ENCODE peak calls at places on chromosomes 7 and 10, in eight cellular contexts. One of them, this sample, is unnamed.

GRCh38 chr10:104104926-104105325 is 17.0 kb upstream of the SFR1 start:
- DNase-seq in SJSA1: no peak
- DNase-seq in neural progenitor cell: no peak
- DNase-seq in mammary epithelial cell: peak
- DNase-seq in left ventricle myocardium inferior: no peak
- DNase-seq in SK-N-SH: no peak
- DNase-seq in GM23338: no peak
- DNase-seq in CD8-positive, alpha-beta T cell: no peak
- DNase-seq in this sample: no peak

GRCh38 chr7:138345567-138345966 is 114.5 kb upstream of the TRIM24 start:
- DNase-seq in SJSA1: no peak
- DNase-seq in CD8-positive, alpha-beta T cell: no peak
- DNase-seq in SK-N-SH: no peak
- DNase-seq in mammary epithelial cell: no peak
- DNase-seq in GM23338: no peak
- DNase-seq in neural progenitor cell: no peak
- DNase-seq in left ventricle myocardium inferior: no peak
- DNase-seq in this sample: no peak

GRCh38 chr7:47744883-47745282 is 163.0 kb upstream of the TNS3 start:
- DNase-seq in SK-N-SH: no peak
- DNase-seq in left ventricle myocardium inferior: no peak
- DNase-seq in SJSA1: no peak
- DNase-seq in GM23338: no peak
- DNase-seq in neural progenitor cell: no peak
- DNase-seq in mammary epithelial cell: no peak
- DNase-seq in CD8-positive, alpha-beta T cell: no peak
- DNase-seq in this sample: no peak

GRCh38 chr10:16472828-16473227 is 36.0 kb downstream of the PTER start:
- DNase-seq in GM23338: no peak
- DNase-seq in SJSA1: no peak
- DNase-seq in mammary epithelial cell: no peak
- DNase-seq in SK-N-SH: no peak
- DNase-seq in CD8-positive, alpha-beta T cell: no peak
- DNase-seq in neural progenitor cell: no peak
- DNase-seq in left ventricle myocardium inferior: no peak
- DNase-seq in this sample: no peak

GRCh38 chr10:3485287-3485686 is 299.7 kb downstream of the KLF6 start:
- DNase-seq in neural progenitor cell: no peak
- DNase-seq in GM23338: no peak
- DNase-seq in SK-N-SH: no peak
- DNase-seq in left ventricle myocardium inferior: no peak
- DNase-seq in mammary epithelial cell: no peak
- DNase-seq in SJSA1: no peak
- DNase-seq in CD8-positive, alpha-beta T cell: no peak
- DNase-seq in this sample: no peak

GRCh38 chr10:126373982-126374381 is 14.3 kb downstream of the ADAM12 start:
- DNase-seq in SK-N-SH: no peak
- DNase-seq in SJSA1: no peak
- DNase-seq in left ventricle myocardium inferior: no peak
- DNase-seq in GM23338: no peak
- DNase-seq in CD8-positive, alpha-beta T cell: no peak
- DNase-seq in mammary epithelial cell: no peak
- DNase-seq in neural progenitor cell: no peak
- DNase-seq in this sample: no peak

GRCh38 chr10:131902211-131902610 is 1.4 kb downstream of the PPP2R2D start:
- DNase-seq in mammary epithelial cell: no peak
- DNase-seq in SJSA1: no peak
- DNase-seq in SK-N-SH: no peak
- DNase-seq in GM23338: no peak
- DNase-seq in neural progenitor cell: no peak
- DNase-seq in CD8-positive, alpha-beta T cell: no peak
- DNase-seq in left ventricle myocardium inferior: no peak
- DNase-seq in this sample: no peak

GRCh38 chr7:33710608-33711007 is 194.7 kb upstream of the BMPER start:
- DNase-seq in SK-N-SH: no peak
- DNase-seq in SJSA1: no peak
- DNase-seq in neural progenitor cell: no peak
- DNase-seq in CD8-positive, alpha-beta T cell: no peak
- DNase-seq in left ventricle myocardium inferior: no peak
- DNase-seq in mammary epithelial cell: peak
- DNase-seq in GM23338: no peak
- DNase-seq in this sample: no peak

GRCh38 chr7:24668922-24669635 is 88.2 kb downstream of the GSDME start:
- DNase-seq in SJSA1: peak
- DNase-seq in neural progenitor cell: no peak
- DNase-seq in GM23338: no peak
- DNase-seq in left ventricle myocardium inferior: no peak
- DNase-seq in mammary epithelial cell: peak
- DNase-seq in SK-N-SH: no peak
- DNase-seq in CD8-positive, alpha-beta T cell: no peak
- DNase-seq in this sample: peak

GRCh38 chr10:70296406-70296899 is 12.6 kb upstream of the NPFFR1 start:
- DNase-seq in SK-N-SH: peak
- DNase-seq in mammary epithelial cell: peak
- DNase-seq in CD8-positive, alpha-beta T cell: no peak
- DNase-seq in GM23338: no peak
- DNase-seq in SJSA1: peak
- DNase-seq in neural progenitor cell: no peak
- DNase-seq in left ventricle myocardium inferior: peak
- DNase-seq in this sample: peak

GRCh38 chr7:107130487-107131220 is 38.1 kb upstream of the HBP1 start:
- DNase-seq in SJSA1: no peak
- DNase-seq in CD8-positive, alpha-beta T cell: no peak
- DNase-seq in left ventricle myocardium inferior: no peak
- DNase-seq in SK-N-SH: no peak
- DNase-seq in neural progenitor cell: no peak
- DNase-seq in mammary epithelial cell: no peak
- DNase-seq in GM23338: peak
- DNase-seq in this sample: no peak

DNA sequence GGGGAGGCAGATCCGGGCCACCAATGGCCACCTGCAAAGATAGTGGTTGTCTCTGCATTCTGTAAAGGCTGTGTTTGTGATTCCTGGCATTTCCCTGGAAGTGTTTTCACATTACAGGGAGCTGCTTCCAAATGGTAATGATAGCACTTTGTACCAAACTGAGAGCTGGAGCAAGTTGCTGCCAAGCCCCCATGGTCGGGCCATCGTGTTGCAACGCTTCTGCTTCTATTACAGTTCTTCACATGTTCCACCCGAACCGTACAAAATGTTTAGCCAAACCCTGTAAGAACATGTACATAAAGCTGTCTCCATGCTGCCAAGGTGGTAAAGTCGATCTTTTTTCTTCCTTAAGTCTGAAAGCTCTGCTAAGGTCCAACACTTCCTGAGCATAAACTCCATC is 397.7 kb upstream of the NFE2L3 start:
- DNase-seq in neural progenitor cell: no peak
- DNase-seq in mammary epithelial cell: no peak
- DNase-seq in CD8-positive, alpha-beta T cell: no peak
- DNase-seq in SK-N-SH: no peak
- DNase-seq in left ventricle myocardium inferior: no peak
- DNase-seq in SJSA1: no peak
- DNase-seq in GM23338: no peak
- DNase-seq in this sample: no peak
- H3K27ac ChIP-seq in neural progenitor cell: no peak
- H3K27ac ChIP-seq in mammary epithelial cell: no peak
- H3K27ac ChIP-seq in CD8-positive, alpha-beta T cell: no peak
- H3K27ac ChIP-seq in SK-N-SH: no peak
- H3K27ac ChIP-seq in left ventricle myocardium inferior: no peak
- H3K27ac ChIP-seq in SJSA1: no peak
- H3K27ac ChIP-seq in GM23338: no peak
- H3K27ac ChIP-seq in this sample: no peak

GRCh38 chr10:96721207-96721572 is 876 bp upstream of the PIK3AP1 start:
- DNase-seq in left ventricle myocardium inferior: no peak
- DNase-seq in mammary epithelial cell: no peak
- DNase-seq in GM23338: peak
- DNase-seq in neural progenitor cell: no peak
- DNase-seq in SJSA1: no peak
- DNase-seq in CD8-positive, alpha-beta T cell: no peak
- DNase-seq in SK-N-SH: peak
- DNase-seq in this sample: no peak
- H3K27ac ChIP-seq in left ventricle myocardium inferior: no peak
- H3K27ac ChIP-seq in mammary epithelial cell: no peak
- H3K27ac ChIP-seq in GM23338: no peak
- H3K27ac ChIP-seq in neural progenitor cell: no peak
- H3K27ac ChIP-seq in SJSA1: no peak
- H3K27ac ChIP-seq in CD8-positive, alpha-beta T cell: peak
- H3K27ac ChIP-seq in SK-N-SH: peak
- H3K27ac ChIP-seq in this sample: no peak

GRCh38 chr10:72079356-72079755 is 9.0 kb downstream of the SPOCK2 start:
- DNase-seq in GM23338: no peak
- DNase-seq in mammary epithelial cell: no peak
- DNase-seq in neural progenitor cell: peak
- DNase-seq in SK-N-SH: peak
- DNase-seq in SJSA1: no peak
- DNase-seq in CD8-positive, alpha-beta T cell: peak
- DNase-seq in left ventricle myocardium inferior: no peak
- DNase-seq in this sample: no peak
- H3K27ac ChIP-seq in GM23338: no peak
- H3K27ac ChIP-seq in mammary epithelial cell: no peak
- H3K27ac ChIP-seq in neural progenitor cell: no peak
- H3K27ac ChIP-seq in SK-N-SH: no peak
- H3K27ac ChIP-seq in SJSA1: no peak
- H3K27ac ChIP-seq in CD8-positive, alpha-beta T cell: peak
- H3K27ac ChIP-seq in left ventricle myocardium inferior: no peak
- H3K27ac ChIP-seq in this sample: no peak

DNA sequence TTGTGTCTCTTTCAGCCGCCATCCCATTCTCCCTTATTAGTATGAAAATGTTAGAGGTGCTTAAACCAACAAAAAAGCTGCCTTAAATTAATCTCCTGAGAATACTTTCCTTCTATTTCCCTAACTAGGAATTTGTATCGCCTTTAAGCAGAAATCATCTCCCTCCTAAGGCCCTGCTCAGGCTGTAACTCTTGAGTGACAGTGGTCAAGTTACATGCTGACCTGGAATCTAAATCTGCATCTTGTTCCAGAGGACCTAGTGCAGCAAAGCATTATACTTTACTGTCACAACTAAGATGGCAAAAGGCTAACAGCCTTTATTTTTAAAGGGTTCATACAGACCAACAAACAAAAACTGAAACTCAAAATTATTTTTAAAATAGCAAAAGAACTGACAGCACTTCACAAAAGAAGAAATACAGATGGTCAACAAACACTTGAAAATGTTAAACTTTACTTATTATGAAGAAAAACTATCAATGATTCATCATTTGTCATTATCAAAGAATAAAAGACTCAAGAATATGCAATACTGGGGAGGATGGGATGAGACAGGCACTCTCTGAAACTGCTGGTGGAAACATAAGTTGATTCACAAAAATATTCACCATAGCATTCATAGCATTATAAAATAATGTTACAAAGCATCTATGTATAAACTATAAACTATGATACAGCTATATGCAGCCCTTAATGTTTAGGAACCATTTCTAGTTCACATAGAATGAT is 11.0 kb downstream of the CYREN start:
- DNase-seq in SK-N-SH: no peak
- DNase-seq in SJSA1: no peak
- DNase-seq in neural progenitor cell: no peak
- DNase-seq in left ventricle myocardium inferior: no peak
- DNase-seq in CD8-positive, alpha-beta T cell: no peak
- DNase-seq in mammary epithelial cell: no peak
- DNase-seq in GM23338: no peak
- DNase-seq in this sample: no peak
- H3K27ac ChIP-seq in SK-N-SH: peak
- H3K27ac ChIP-seq in SJSA1: peak
- H3K27ac ChIP-seq in neural progenitor cell: no peak
- H3K27ac ChIP-seq in left ventricle myocardium inferior: peak
- H3K27ac ChIP-seq in CD8-positive, alpha-beta T cell: no peak
- H3K27ac ChIP-seq in mammary epithelial cell: no peak
- H3K27ac ChIP-seq in GM23338: no peak
- H3K27ac ChIP-seq in this sample: no peak

GRCh38 chr7:31129067-31129466 is 77.0 kb downstream of the ADCYAP1R1 start:
- DNase-seq in mammary epithelial cell: no peak
- DNase-seq in CD8-positive, alpha-beta T cell: peak
- DNase-seq in left ventricle myocardium inferior: no peak
- DNase-seq in SK-N-SH: no peak
- DNase-seq in GM23338: peak
- DNase-seq in SJSA1: no peak
- DNase-seq in neural progenitor cell: peak
- DNase-seq in this sample: no peak
- H3K27ac ChIP-seq in mammary epithelial cell: no peak
- H3K27ac ChIP-seq in CD8-positive, alpha-beta T cell: no peak
- H3K27ac ChIP-seq in left ventricle myocardium inferior: no peak
- H3K27ac ChIP-seq in SK-N-SH: no peak
- H3K27ac ChIP-seq in GM23338: no peak
- H3K27ac ChIP-seq in SJSA1: no peak
- H3K27ac ChIP-seq in neural progenitor cell: no peak
- H3K27ac ChIP-seq in this sample: no peak

DNA sequence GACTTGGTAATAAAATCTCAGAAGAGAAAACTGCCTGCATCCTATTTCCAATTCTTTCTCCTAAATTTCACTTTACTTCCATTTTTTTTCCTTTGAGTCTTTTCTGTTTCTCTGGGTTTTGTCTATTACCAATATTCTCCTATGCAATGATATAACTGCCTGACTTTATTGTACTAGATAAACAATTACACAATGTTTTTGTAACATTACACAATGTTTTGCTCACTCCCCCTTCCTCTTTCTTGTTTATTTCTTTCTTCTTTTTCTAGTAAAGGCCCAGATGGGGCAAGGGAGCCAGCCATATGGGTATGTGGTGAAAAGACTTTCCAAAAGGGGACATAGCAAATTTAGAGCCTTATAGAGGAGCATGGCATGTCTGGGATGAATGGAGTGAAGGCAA is 278.7 kb upstream of the PHYHIPL start:
- DNase-seq in neural progenitor cell: no peak
- DNase-seq in SK-N-SH: no peak
- DNase-seq in CD8-positive, alpha-beta T cell: no peak
- DNase-seq in mammary epithelial cell: no peak
- DNase-seq in SJSA1: no peak
- DNase-seq in left ventricle myocardium inferior: no peak
- DNase-seq in GM23338: no peak
- DNase-seq in this sample: no peak
- H3K27ac ChIP-seq in neural progenitor cell: no peak
- H3K27ac ChIP-seq in SK-N-SH: no peak
- H3K27ac ChIP-seq in CD8-positive, alpha-beta T cell: no peak
- H3K27ac ChIP-seq in mammary epithelial cell: no peak
- H3K27ac ChIP-seq in SJSA1: no peak
- H3K27ac ChIP-seq in left ventricle myocardium inferior: no peak
- H3K27ac ChIP-seq in GM23338: no peak
- H3K27ac ChIP-seq in this sample: no peak

GRCh38 chr7:123745437-123745836 is 3.4 kb downstream of the WASL start:
- DNase-seq in left ventricle myocardium inferior: no peak
- DNase-seq in mammary epithelial cell: no peak
- DNase-seq in CD8-positive, alpha-beta T cell: no peak
- DNase-seq in neural progenitor cell: no peak
- DNase-seq in GM23338: no peak
- DNase-seq in SK-N-SH: no peak
- DNase-seq in SJSA1: no peak
- DNase-seq in this sample: no peak
- H3K27ac ChIP-seq in left ventricle myocardium inferior: peak
- H3K27ac ChIP-seq in mammary epithelial cell: no peak
- H3K27ac ChIP-seq in CD8-positive, alpha-beta T cell: no peak
- H3K27ac ChIP-seq in neural progenitor cell: no peak
- H3K27ac ChIP-seq in GM23338: no peak
- H3K27ac ChIP-seq in SK-N-SH: no peak
- H3K27ac ChIP-seq in SJSA1: no peak
- H3K27ac ChIP-seq in this sample: no peak

This sample was measured in RWPE1.